ENCODE peak calls at places on chromosomes 12 and 14, in seven cellular contexts. A, Q, S, F, E, U and V are unnamed samples.

GRCh38 chr14:75437201-75438143 is 9.7 kb downstream of the JDP2 start:
- DNase-seq in A (no peak), Q (no peak), S (no peak), F (no peak), E (no peak), U (no peak), V (no peak)

GRCh38 chr14:94501588-94502516 is 7.4 kb downstream of the SERPINA12 start:
- DNase-seq in A (no peak), Q (no peak), S (no peak), F (no peak), E (no peak), U (no peak), V (no peak)

GRCh38 chr12:28191690-28192089 is 1.4 kb downstream of the CCDC91 start:
- DNase-seq in A (no peak), Q (no peak), S (peak), F (no peak), E (peak), U (no peak), V (no peak)

GRCh38 chr12:51450816-51451215 is 26.2 kb downstream of the SLC4A8 start:
- DNase-seq in A (no peak), Q (no peak), S (no peak), F (no peak), E (no peak), U (no peak), V (no peak)

GRCh38 chr14:96928779-96929380 is 131.7 kb downstream of the VRK1 start:
- DNase-seq in A (no peak), Q (no peak), S (no peak), F (no peak), E (no peak), U (no peak), V (no peak)

GRCh38 chr12:55720894-55721444 is 776 bp downstream of the RDH5 start:
- DNase-seq in A (no peak), Q (no peak), S (no peak), F (peak), E (no peak), U (no peak), V (no peak)

GRCh38 chr14:37491076-37491475 is 104.0 kb downstream of the FOXA1 start:
- DNase-seq in A (no peak), Q (no peak), S (no peak), F (no peak), E (no peak), U (no peak), V (no peak)

GRCh38 chr14:95500772-95501401 is 15.6 kb downstream of the SYNE3 start:
- DNase-seq in A (no peak), Q (no peak), S (no peak), F (no peak), E (no peak), U (no peak), V (no peak)

GRCh38 chr12:26054383-26054782 is 70.5 kb downstream of the BHLHE41 start:
- DNase-seq in A (no peak), Q (no peak), S (no peak), F (no peak), E (no peak), U (no peak), V (no peak)

GRCh38 chr12:74105434-74105833 is 432.2 kb upstream of the ATXN7L3B start:
- DNase-seq in A (no peak), Q (no peak), S (no peak), F (no peak), E (no peak), U (no peak), V (no peak)

GRCh38 chr14:73724696-73725095 is 10.5 kb upstream of the PNMA1 start:
- DNase-seq in A (no peak), Q (no peak), S (no peak), F (no peak), E (no peak), U (no peak), V (no peak)

GRCh38 chr12:48441122-48441521 is 31.2 kb upstream of the ANP32D start:
- DNase-seq in A (no peak), Q (no peak), S (no peak), F (no peak), E (no peak), U (no peak), V (no peak)

GRCh38 chr14:94483729-94484275 is 7.8 kb upstream of the SERPINA9 start:
- DNase-seq in A (no peak), Q (no peak), S (no peak), F (no peak), E (no peak), U (peak), V (no peak)

GRCh38 chr14:95226801-95227200 is 69.5 kb upstream of the DICER1 start:
- DNase-seq in A (no peak), Q (no peak), S (no peak), F (no peak), E (no peak), U (no peak), V (no peak)

GRCh38 chr12:86697916-86698315 is 441.7 kb upstream of the MGAT4C start:
- DNase-seq in A (no peak), Q (no peak), S (no peak), F (no peak), E (no peak), U (no peak), V (no peak)

GRCh38 chr14:101122855-101123129 is 219.3 kb upstream of the RTL1 start:
- DNase-seq in A (no peak), Q (no peak), S (no peak), F (peak), E (no peak), U (no peak), V (no peak)